ENCODE peak calls at places on chromosomes 5 and 9, in seven cellular contexts. Y is tibial artery; R is CD4-positive, alpha-beta memory T cell; U is psoas muscle; V is foreskin fibroblast; A is HCT116; S is lower leg skin. P is an unnamed sample.

GRCh38 chr9:82651474-82651873 is 411.5 kb downstream of the RASEF start:
- DNase-seq in R (no peak), V (no peak), A (no peak), U (peak; percentile 14), S (no peak), Y (no peak), P (no peak)

GRCh38 chr9:126000731-126001580 is 253.8 kb downstream of the PBX3 start:
- DNase-seq in U (peak; percentile 26), Y (no peak), V (no peak), A (no peak), R (no peak), S (no peak), P (no peak)

GRCh38 chr5:124726631-124727362 is 19.6 kb downstream of the ZNF608 start:
- DNase-seq in U (no peak), A (no peak), S (no peak), Y (no peak), V (no peak), R (no peak), P (no peak)

GRCh38 chr5:145587308-145588071 is 247.7 kb downstream of the PRELID2 start:
- DNase-seq in S (no peak), A (peak; percentile 94), R (no peak), Y (no peak), U (no peak), V (peak; percentile 61), P (no peak)

GRCh38 chr5:170451764-170452365 is 52.0 kb upstream of the KCNIP1 start:
- DNase-seq in S (no peak), A (no peak), U (no peak), R (no peak), Y (no peak), V (peak; percentile 72), P (peak; percentile 79)

GRCh38 chr9:21549251-21549765 is 67.2 kb upstream of the IFNE start:
- DNase-seq in V (peak; percentile 79), U (no peak), A (no peak), R (no peak), Y (no peak), S (no peak), P (no peak)

GRCh38 chr5:55851675-55851979 is 470 bp downstream of the IL31RA start:
- DNase-seq in Y (no peak), A (no peak), S (no peak), V (no peak), R (no peak), U (no peak), P (no peak)

GRCh38 chr5:96863114-96863513 is 13.2 kb upstream of the ERAP2 start:
- DNase-seq in U (no peak), V (no peak), S (no peak), R (no peak), Y (no peak), A (no peak), P (peak; percentile 64)

GRCh38 chr5:176402684-176403083 is 13.7 kb downstream of the CLTB start:
- DNase-seq in Y (peak; percentile 19), U (no peak), R (no peak), S (peak; percentile 72), V (no peak), A (no peak), P (no peak)

GRCh38 chr5:151066920-151067319 is 13.9 kb downstream of the TNIP1 start:
- DNase-seq in Y (no peak), U (no peak), R (no peak), A (no peak), V (no peak), S (no peak), P (no peak)

GRCh38 chr5:163379298-163380155 is 57.9 kb upstream of the CCNG1 start:
- DNase-seq in Y (no peak), S (no peak), V (peak; percentile 46), A (peak; percentile 75), U (no peak), R (no peak), P (no peak)

GRCh38 chr9:131657456-131657855 is 82.4 kb downstream of the RAPGEF1 start:
- DNase-seq in R (no peak), S (no peak), A (no peak), V (no peak), U (no peak), Y (no peak), P (no peak)

GRCh38 chr9:131735238-131736181 is 4.4 kb downstream of the RAPGEF1 start:
- DNase-seq in Y (no peak), A (no peak), R (no peak), S (no peak), U (no peak), V (no peak), P (no peak)

GRCh38 chr5:59517926-59518585 is 375.5 kb downstream of the PDE4D start:
- DNase-seq in U (no peak), Y (no peak), A (no peak), R (no peak), V (peak; percentile 83), S (no peak), P (no peak)

GRCh38 chr5:443239-444151 is 519 bp downstream of the EXOC3 start:
- DNase-seq in V (no peak), Y (peak; percentile 18), A (no peak), S (peak; percentile 89), R (no peak), U (peak; percentile 52), P (no peak)

GRCh38 chr5:173451031-173451430 is 122.8 kb upstream of the STC2 start:
- DNase-seq in R (no peak), A (peak; percentile 60), U (no peak), Y (no peak), S (no peak), V (no peak), P (no peak)

GRCh38 chr9:133986774-133987454 is 5.2 kb downstream of the VAV2 start:
- DNase-seq in Y (no peak), A (no peak), U (peak; percentile 19), V (no peak), S (no peak), R (no peak), P (no peak)

GRCh38 chr9:2424564-2425153 is 196.9 kb upstream of the VLDLR start:
- DNase-seq in S (no peak), R (no peak), U (no peak), Y (no peak), V (no peak), A (no peak), P (no peak)

GRCh38 chr5:141521244-141521781 is 32.4 kb downstream of the PCDHGC5 start:
- DNase-seq in S (no peak), R (no peak), U (no peak), Y (peak; percentile 61), A (peak; percentile 98), V (peak; percentile 97), P (no peak)

GRCh38 chr5:177071671-177072385 is 14.9 kb upstream of the FGFR4 start:
- DNase-seq in V (peak; percentile 75), S (no peak), R (peak; percentile 68), A (peak; percentile 69), U (no peak), Y (peak; percentile 70), P (no peak)

GRCh38 chr5:74251106-74252032 is 389.2 kb downstream of the ENC1 start:
- DNase-seq in A (no peak), S (no peak), Y (peak; percentile 71), V (peak; percentile 94), U (no peak), R (no peak), P (peak; percentile 90)

GRCh38 chr9:97573482-97574073 is 59.6 kb downstream of the TSTD2 start:
- DNase-seq in Y (peak; percentile 10), U (no peak), A (peak; percentile 29), V (no peak), S (peak; percentile 34), R (no peak), P (no peak)

GRCh38 chr5:19352120-19352519 is 635.9 kb downstream of the CDH18 start:
- DNase-seq in Y (no peak), S (no peak), U (no peak), R (no peak), A (no peak), V (no peak), P (no peak)

GRCh38 chr9:130936285-130937117 is 2.5 kb downstream of the FIBCD1 start:
- DNase-seq in U (no peak), Y (peak; percentile 30), V (peak; percentile 87), S (no peak), A (no peak), R (no peak), P (no peak)

GRCh38 chr5:2465383-2465782 is 286.1 kb downstream of the IRX2 start:
- DNase-seq in A (no peak), Y (no peak), V (no peak), U (no peak), S (no peak), R (no peak), P (no peak)

GRCh38 chr9:94825620-94825958 is 99.1 kb downstream of the AOPEP start:
- DNase-seq in R (no peak), A (no peak), Y (no peak), S (no peak), V (no peak), U (no peak), P (no peak)
- H3K4me3 ChIP-seq in R (no peak overlapping the region), A (no peak overlapping the region), Y (no peak overlapping the region), S (no peak overlapping the region), V (no peak overlapping the region), U (peak overlapping the region; percentile 10), P (no peak overlapping the region)

GRCh38 chr5:139577689-139578347 is 16.7 kb downstream of the UBE2D2 start:
- DNase-seq in Y (no peak), S (no peak), U (no peak), R (no peak), V (no peak), A (no peak), P (no peak)
- H3K4me3 ChIP-seq in Y (no peak overlapping the region), S (no peak overlapping the region), U (no peak overlapping the region), R (no peak overlapping the region), V (no peak overlapping the region), A (no peak overlapping the region), P (no peak overlapping the region)

GRCh38 chr5:17436766-17437221 is 61.2 kb upstream of the TAF11L2 start:
- DNase-seq in V (no peak), R (no peak), A (no peak), U (no peak), S (no peak), Y (peak; percentile 28), P (no peak)

GRCh38 chr5:17438027-17438426 is 60.0 kb upstream of the TAF11L2 start:
- DNase-seq in S (no peak), A (no peak), R (no peak), U (no peak), V (no peak), Y (no peak), P (no peak)

GRCh38 chr5:17434982-17435381 is 63.0 kb upstream of the TAF11L2 start:
- DNase-seq in S (no peak), V (no peak), A (no peak), Y (no peak), R (no peak), U (no peak), P (no peak)

GRCh38 chr5:17439956-17440355 is 58.1 kb upstream of the TAF11L2 start:
- DNase-seq in S (no peak), U (no peak), V (no peak), A (no peak), R (no peak), Y (no peak), P (no peak)

DNA sequence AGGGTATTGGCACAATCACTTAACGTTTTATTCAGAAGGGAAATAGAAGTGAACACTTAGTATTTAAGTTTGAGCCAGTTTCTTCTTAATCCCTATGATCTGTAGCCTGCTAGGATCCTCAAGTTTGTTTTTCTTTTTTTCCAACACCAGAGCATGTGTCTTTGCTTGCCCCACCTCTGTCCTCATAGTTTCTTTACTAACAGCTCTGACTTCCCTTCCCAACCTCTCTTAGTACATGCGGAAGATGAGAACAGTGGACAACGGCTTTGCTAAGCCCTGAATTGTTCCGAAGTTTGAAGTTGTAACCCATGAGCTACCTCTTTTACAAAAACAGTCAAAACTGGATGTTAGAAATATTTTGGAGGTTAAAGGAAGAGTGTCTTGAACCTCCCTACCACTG is 61.7 kb upstream of the TAF11L2 start:
- DNase-seq in R (no peak), Y (no peak), S (no peak), V (no peak), U (no peak), A (no peak), P (no peak)
- H3K4me3 ChIP-seq in R (no peak overlapping the region), Y (peak overlapping the region; percentile 19), S (no peak overlapping the region), V (no peak overlapping the region), U (peak overlapping the region; percentile 31), A (no peak overlapping the region), P (no peak overlapping the region)

GRCh38 chr5:40503438-40503837 is 176.3 kb upstream of the PTGER4 start:
- DNase-seq in U (no peak), S (no peak), A (no peak), R (no peak), V (peak; percentile 23), Y (no peak), P (no peak)
- H3K4me3 ChIP-seq in U (no peak overlapping the region), S (no peak overlapping the region), A (no peak overlapping the region), R (no peak overlapping the region), V (no peak overlapping the region), Y (no peak overlapping the region), P (no peak overlapping the region)

P was measured in esophagus muscularis mucosa.